ENCODE peak calls at places on chromosome 1, in five cellular contexts. K, J, V, H and L are unnamed samples.

GRCh38 chr1:115158181-115158580 is 68.9 kb upstream of the TSPAN2 start:
- DNase-seq in V (no peak), K (peak; percentile 79), H (peak; percentile 73), J (peak; percentile 97), L (no peak)

GRCh38 chr1:32953495-32953894 is 11.1 kb downstream of the RNF19B start:
- DNase-seq in H (peak; percentile 79), J (peak; percentile 88), K (peak; percentile 40), V (no peak), L (peak; percentile 51)

GRCh38 chr1:221991221-221991620 is 249.3 kb upstream of the DUSP10 start:
- DNase-seq in H (peak; percentile 60), K (peak; percentile 48), V (no peak), J (peak; percentile 64), L (peak; percentile 14)

GRCh38 chr1:7962636-7963377 is 1.3 kb downstream of the PARK7 start:
- DNase-seq in V (no peak), J (no peak), K (no peak), H (no peak), L (no peak)

GRCh38 chr1:225462714-225463574 is 35.1 kb upstream of the LBR start:
- DNase-seq in J (peak; percentile 32), H (no peak), V (no peak), K (no peak), L (no peak)

GRCh38 chr1:52602328-52603300 is at the start of gene GPX7:
- DNase-seq in J (peak; percentile 27), K (peak; percentile 55), V (peak; percentile 74), H (peak; percentile 93), L (no peak)

GRCh38 chr1:146020058-146020738 is 1.3 kb downstream of the HJV start:
- DNase-seq in V (no peak), J (no peak), K (no peak), H (peak; percentile 68), L (no peak)

GRCh38 chr1:185652348-185652747 is 81.8 kb upstream of the HMCN1 start:
- DNase-seq in H (no peak), V (no peak), J (peak; percentile 20), K (no peak), L (no peak)

GRCh38 chr1:197466813-197467212 is 198.8 kb downstream of the CRB1 start:
- DNase-seq in H (no peak), K (no peak), J (no peak), V (no peak), L (no peak)

GRCh38 chr1:63901094-63901493 is 127.3 kb downstream of the ROR1 start:
- DNase-seq in K (no peak), V (no peak), J (no peak), H (no peak), L (no peak)

GRCh38 chr1:32779242-32779641 is 37.9 kb downstream of the YARS1 start:
- DNase-seq in V (no peak), J (no peak), H (no peak), K (no peak), L (no peak)

GRCh38 chr1:70528591-70529333 is 117.7 kb downstream of the CTH start:
- DNase-seq in H (no peak), J (peak; percentile 56), K (peak; percentile 56), V (peak; percentile 38), L (no peak)

GRCh38 chr1:93965888-93966287 is 56.7 kb upstream of the GCLM start:
- DNase-seq in V (no peak), H (no peak), J (peak; percentile 68), K (no peak), L (no peak)

GRCh38 chr1:232306269-232306911 is 323.5 kb downstream of the SIPA1L2 start:
- DNase-seq in K (peak; percentile 34), J (no peak), H (no peak), V (no peak), L (no peak)

GRCh38 chr1:16013220-16013907 is 4.5 kb downstream of the HSPB7 start:
- DNase-seq in V (peak; percentile 80), J (peak; percentile 48), H (peak; percentile 98), K (peak; percentile 70), L (no peak)

GRCh38 chr1:43991476-43992231 is at the start of gene CCDC24:
- DNase-seq in H (peak; percentile 99), K (peak; percentile 75), J (peak; percentile 81), V (peak; percentile 93), L (peak; percentile 40)

GRCh38 chr1:37432636-37433035 is 41.7 kb upstream of the ZC3H12A start:
- DNase-seq in V (no peak), J (no peak), K (no peak), H (no peak), L (no peak)

GRCh38 chr1:235075955-235076308 is 52.7 kb downstream of the TOMM20 start:
- DNase-seq in H (peak; percentile 78), J (no peak), K (no peak), V (no peak), L (no peak)

GRCh38 chr1:192311281-192311680 is 5.5 kb upstream of the RGS21 start:
- DNase-seq in V (no peak), J (peak; percentile 60), K (peak; percentile 84), H (peak; percentile 22), L (no peak)

GRCh38 chr1:33147997-33148314 is 33.9 kb downstream of the TRIM62 start:
- DNase-seq in H (peak; percentile 90), J (peak; percentile 43), V (no peak), K (peak; percentile 59), L (no peak)

GRCh38 chr1:175742790-175743459 is 470 bp downstream of the TNR start:
- DNase-seq in J (peak; percentile 43), V (no peak), K (peak; percentile 17), H (no peak), L (no peak)

GRCh38 chr1:40662151-40662550 is 3.3 kb downstream of the RIMS3 start:
- DNase-seq in H (peak; percentile 81), V (no peak), J (peak; percentile 40), K (no peak), L (no peak)

GRCh38 chr1:180157108-180157507 is 2.4 kb downstream of the QSOX1 start:
- DNase-seq in H (peak; percentile 94), K (no peak), V (no peak), J (no peak), L (no peak)

GRCh38 chr1:38736399-38736798 is 123.2 kb downstream of the RRAGC start:
- DNase-seq in J (no peak), K (no peak), H (no peak), V (no peak), L (no peak)

GRCh38 chr1:55684131-55684650 is 469.0 kb upstream of the USP24 start:
- DNase-seq in V (no peak), J (no peak), H (no peak), K (no peak), L (no peak)

GRCh38 chr1:212814989-212815388 is 23.3 kb downstream of the TATDN3 start:
- DNase-seq in K (peak; percentile 35), V (no peak), J (peak; percentile 23), H (no peak), L (no peak)

GRCh38 chr1:205924436-205924742 is 18.9 kb downstream of the SLC26A9 start:
- DNase-seq in K (no peak), H (no peak), J (no peak), V (no peak), L (no peak)

GRCh38 chr1:215263636-215264035 is 181.1 kb downstream of the KCNK2 start:
- DNase-seq in J (peak; percentile 78), K (no peak), V (no peak), H (no peak), L (no peak)

GRCh38 chr1:35555601-35556477 is 1.4 kb downstream of the KIAA0319L start:
- DNase-seq in V (no peak), H (peak; percentile 90), K (peak; percentile 69), J (peak; percentile 98), L (no peak)

GRCh38 chr1:190098107-190098506 is 379.6 kb downstream of the BRINP3 start:
- DNase-seq in H (no peak), K (no peak), J (no peak), V (no peak), L (no peak)

GRCh38 chr1:29453502-29454240 is 217.3 kb downstream of the PTPRU start:
- DNase-seq in V (peak; percentile 70), J (peak; percentile 36), K (peak; percentile 47), H (peak; percentile 92), L (peak; percentile 2)
- TF ChIP-seq CTCF in V (no peak), J (peak; percentile 30), K (peak; percentile 15), H (peak; percentile 32), L (peak; percentile 42)

GRCh38 chr1:2595812-2596529 is 9.4 kb downstream of the PRXL2B start:
- DNase-seq in J (no peak), K (no peak), H (peak; percentile 71), V (no peak), L (no peak)

GRCh38 chr1:2597441-2598328 is 11.1 kb downstream of the PRXL2B start:
- DNase-seq in J (no peak), V (no peak), H (peak; percentile 47), K (no peak), L (no peak)

GRCh38 chr1:2596530-2597333 is 10.2 kb downstream of the PRXL2B start:
- DNase-seq in K (no peak), H (peak; percentile 57), J (no peak), V (no peak), L (no peak)

GRCh38 chr1:2595261-2595811 is 8.8 kb downstream of the PRXL2B start:
- DNase-seq in H (peak; percentile 84), K (no peak), J (no peak), V (no peak), L (no peak)

DNA sequence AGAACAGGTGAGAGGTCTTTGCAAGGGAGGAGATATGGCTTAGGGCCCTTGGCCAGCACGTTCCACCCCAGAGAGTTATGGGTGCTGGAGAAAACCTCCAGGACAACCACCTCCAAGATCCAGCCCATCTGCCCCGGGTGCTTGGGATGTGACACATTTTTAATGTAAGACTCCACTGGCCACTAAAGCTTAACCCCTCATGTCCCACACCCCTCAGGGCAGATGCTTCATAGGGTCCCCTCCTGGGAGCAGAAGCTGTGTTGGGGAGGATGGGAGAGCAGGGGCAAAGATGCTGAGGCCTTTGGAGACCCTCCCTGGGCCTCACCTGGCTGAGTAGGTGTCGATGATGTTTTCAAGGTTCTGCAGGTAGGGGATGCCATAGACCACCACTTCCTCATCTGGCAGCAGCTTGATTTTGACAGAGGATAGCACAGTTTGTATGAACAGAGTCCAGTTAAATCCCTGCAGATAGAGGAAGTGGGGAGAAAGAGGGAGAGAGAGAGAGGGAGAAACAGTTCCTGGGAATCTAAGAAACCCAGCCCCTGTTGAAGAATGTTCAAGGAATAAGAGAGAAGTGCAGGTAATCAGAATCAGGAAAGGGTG is 11.9 kb downstream of the PRXL2B start:
- DNase-seq in V (no peak), K (no peak), J (no peak), H (peak; percentile 78), L (no peak)
- TF ChIP-seq CTCF in V (no peak), K (no peak), J (no peak), H (no peak), L (no peak)

GRCh38 chr1:89953929-89954328 is 41.0 kb upstream of the ZNF326 start:
- DNase-seq in V (no peak), K (no peak), H (no peak), J (no peak), L (no peak)

GRCh38 chr1:89955311-89955710 is 39.6 kb upstream of the ZNF326 start:
- DNase-seq in V (no peak), H (no peak), J (no peak), K (no peak), L (no peak)

GRCh38 chr1:89952021-89952995 is 42.6 kb upstream of the ZNF326 start:
- DNase-seq in H (no peak), J (no peak), V (no peak), K (peak; percentile 59), L (peak; percentile 82)

GRCh38 chr1:89954401-89954800 is 40.5 kb upstream of the ZNF326 start:
- DNase-seq in V (no peak), J (peak; percentile 48), K (no peak), H (no peak), L (no peak)

GRCh38 chr1:89953072-89953626 is 41.8 kb upstream of the ZNF326 start:
- DNase-seq in J (peak; percentile 97), H (peak; percentile 86), K (peak; percentile 85), V (no peak), L (peak; percentile 92)
- TF ChIP-seq CTCF in J (peak; percentile 20), H (no peak), K (no peak), V (peak; percentile 35), L (no peak)

GRCh38 chr1:219173758-219174671 is at the start of gene LYPLAL1:
- DNase-seq in J (peak; percentile 86), K (peak; percentile 91), H (peak; percentile 93), V (peak; percentile 90), L (no peak)
- TF ChIP-seq CTCF in J (no peak), K (no peak), H (no peak), V (peak; percentile 24), L (peak; percentile 12)